ENCODE peak calls at places on chromosomes 13 and 19, in five cellular contexts. K is AG10803; G is brain microvascular endothelial cell; C is activated CD8-positive, alpha-beta T cell treated with anti-CD3 and anti-CD28 coated beads for 36 hours; N is CD8-positive, alpha-beta T cell. J is an unnamed sample.

GRCh38 chr19:51697169-51697776 is 4.1 kb downstream of the SPACA6 start:
- DNase-seq in K (no peak), G (no peak), C (no peak), N (no peak), J (peak)

GRCh38 chr19:30263719-30264440 is 108.3 kb upstream of the ZNF536 start:
- DNase-seq in K (peak), G (no peak), C (no peak), N (no peak), J (no peak)

GRCh38 chr19:21580818-21581217 is 75.4 kb downstream of the ZNF429 start:
- DNase-seq in K (no peak), G (no peak), C (no peak), N (no peak), J (no peak)

GRCh38 chr19:55251296-55252081 is 7.3 kb downstream of the PPP6R1 start:
- DNase-seq in K (no peak), G (peak), C (peak), N (peak), J (peak)

GRCh38 chr19:309206-309565 is 18.0 kb upstream of the PLPP2 start:
- DNase-seq in K (no peak), G (no peak), C (no peak), N (no peak), J (no peak)

GRCh38 chr13:114113961-114114360 is 18.5 kb downstream of the RASA3 start:
- DNase-seq in K (no peak), G (no peak), C (no peak), N (peak), J (no peak)

GRCh38 chr13:50809133-50810090 is 34.1 kb downstream of the DLEU7 start:
- DNase-seq in K (peak), G (no peak), C (no peak), N (no peak), J (no peak)

GRCh38 chr19:11405846-11406643 is 13.1 kb downstream of the RGL3 start:
- DNase-seq in K (no peak), G (no peak), C (peak), N (peak), J (peak)

GRCh38 chr19:43447655-43448054 is 17.8 kb downstream of the LYPD3 start:
- DNase-seq in K (no peak), G (no peak), C (no peak), N (no peak), J (no peak)

GRCh38 chr13:95112883-95113282 is 188.4 kb downstream of the ABCC4 start:
- DNase-seq in K (no peak), G (no peak), C (no peak), N (no peak), J (no peak)

GRCh38 chr13:36858285-36858684 is 39.3 kb downstream of the RFXAP start:
- DNase-seq in K (peak), G (no peak), C (no peak), N (no peak), J (peak)

GRCh38 chr19:35437152-35437951 is 10.7 kb upstream of the FFAR2 start:
- DNase-seq in K (no peak), G (no peak), C (no peak), N (no peak), J (no peak)

GRCh38 chr13:45224181-45224580 is 23.3 kb upstream of the KCTD4 start:
- DNase-seq in K (peak), G (peak), C (no peak), N (no peak), J (no peak)

GRCh38 chr19:1132625-1133383 is 29.0 kb downstream of the GPX4 start:
- DNase-seq in K (no peak), G (no peak), C (peak), N (peak), J (no peak)

GRCh38 chr19:1250374-1251232 is 2.2 kb downstream of the MIDN start:
- DNase-seq in K (peak), G (peak), C (peak), N (peak), J (peak)

GRCh38 chr13:33057019-33057785 is 41.0 kb downstream of the KL start:
- DNase-seq in K (peak), G (peak), C (no peak), N (no peak), J (peak)

GRCh38 chr13:44904982-44905381 is 84.3 kb downstream of the NUFIP1 start:
- DNase-seq in K (peak), G (peak), C (no peak), N (no peak), J (no peak)

GRCh38 chr13:114046447-114046846 is 72.6 kb upstream of the C13orf46 start:
- DNase-seq in K (no peak), G (no peak), C (no peak), N (no peak), J (no peak)

GRCh38 chr13:47897411-47898050 is 103.5 kb downstream of the SUCLA2 start:
- DNase-seq in K (peak), G (peak), C (no peak), N (no peak), J (no peak)

GRCh38 chr13:112994084-112994780 is 25.2 kb downstream of the MCF2L start:
- DNase-seq in K (no peak), G (no peak), C (no peak), N (no peak), J (no peak)

GRCh38 chr13:26529441-26529840 is 28.0 kb upstream of the WASF3 start:
- DNase-seq in K (peak), G (peak), C (peak), N (no peak), J (peak)

GRCh38 chr13:97492684-97493371 is 58.9 kb downstream of the RAP2A start:
- DNase-seq in K (no peak), G (no peak), C (no peak), N (no peak), J (no peak)

GRCh38 chr19:8302734-8303133 is 5.4 kb downstream of the CD320 start:
- DNase-seq in K (no peak), G (no peak), C (no peak), N (no peak), J (no peak)

GRCh38 chr19:47039239-47039874 is 9.1 kb downstream of the TMEM160 start:
- DNase-seq in K (no peak), G (no peak), C (no peak), N (no peak), J (no peak)

GRCh38 chr13:34164585-34164984 is 346.6 kb downstream of the RFC3 start:
- DNase-seq in K (no peak), G (no peak), C (no peak), N (no peak), J (no peak)

GRCh38 chr13:47545206-47545605 is 455.9 kb downstream of the SUCLA2 start:
- DNase-seq in K (peak), G (no peak), C (no peak), N (no peak), J (no peak)

GRCh38 chr19:29378543-29379105 is 147.2 kb upstream of the VSTM2B start:
- DNase-seq in K (no peak), G (no peak), C (no peak), N (no peak), J (no peak)

GRCh38 chr13:109697936-109698335 is 88.4 kb downstream of the IRS2 start:
- DNase-seq in K (no peak), G (no peak), C (no peak), N (no peak), J (no peak)

GRCh38 chr19:39310558-39311311 is 9.9 kb downstream of the LRFN1 start:
- DNase-seq in K (no peak), G (no peak), C (no peak), N (no peak), J (peak)

GRCh38 chr19:41384351-41384750 is 8.0 kb downstream of the TMEM91 start:
- DNase-seq in K (no peak), G (no peak), C (no peak), N (no peak), J (no peak)

DNA sequence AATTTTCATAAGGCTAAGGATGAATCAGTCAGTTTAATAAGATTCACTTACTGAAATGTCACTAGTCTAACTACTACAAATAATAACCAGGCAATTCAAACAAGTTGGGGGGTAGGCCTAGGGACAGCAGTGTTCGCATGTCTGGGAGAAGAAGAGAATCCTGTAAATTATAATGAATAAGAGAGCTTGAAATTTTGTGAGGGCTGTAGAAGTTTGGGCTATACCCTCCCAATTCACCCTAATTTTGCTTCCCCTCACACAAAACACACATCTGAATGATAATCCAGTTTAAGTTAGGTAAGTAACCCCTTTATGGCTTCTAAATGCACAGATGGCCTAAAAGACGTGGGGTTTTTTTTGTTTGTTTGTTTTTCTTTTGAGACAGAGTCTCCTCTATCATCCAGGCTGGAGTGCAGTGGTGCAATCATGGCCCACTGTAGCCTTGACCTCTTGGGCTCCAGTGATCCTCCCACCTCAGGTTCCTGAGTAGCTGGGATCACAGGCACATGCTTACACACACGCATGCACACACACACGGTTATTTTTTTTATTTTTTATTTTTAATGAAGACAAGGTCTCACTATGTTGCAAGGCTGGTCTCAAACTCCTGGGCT is 69.9 kb downstream of the TBC1D4 start:
- DNase-seq in K (no peak), G (no peak), C (no peak), N (no peak), J (no peak)
- TF ChIP-seq CTCF in K (no peak), G (no peak), C (no peak), N (no peak), J (no peak)

DNA sequence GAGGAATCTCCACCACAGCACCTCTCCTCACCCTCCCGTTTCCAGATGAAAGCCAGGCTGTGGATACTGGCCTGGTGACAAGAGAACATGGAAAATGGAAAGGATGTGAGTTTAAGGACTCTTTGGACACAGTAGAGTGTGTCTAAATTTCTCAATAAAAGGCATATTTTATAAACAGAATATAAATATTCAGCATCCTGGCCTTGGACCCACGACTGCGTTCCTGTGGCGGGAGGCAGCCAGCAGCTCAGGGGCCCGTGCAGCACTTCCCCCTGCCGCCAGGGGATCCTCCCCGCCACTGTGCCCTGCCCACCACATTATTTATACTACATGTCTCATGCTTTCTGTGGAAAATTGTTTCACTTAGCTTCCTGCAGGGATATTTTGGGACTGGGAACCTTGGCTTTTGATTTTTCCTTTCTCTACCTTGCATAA is 108.0 kb upstream of the SPATA13 start:
- DNase-seq in K (peak), G (no peak), C (no peak), N (no peak), J (no peak)
- TF ChIP-seq CTCF in K (peak), G (peak), C (no peak), N (no peak), J (no peak)

DNA sequence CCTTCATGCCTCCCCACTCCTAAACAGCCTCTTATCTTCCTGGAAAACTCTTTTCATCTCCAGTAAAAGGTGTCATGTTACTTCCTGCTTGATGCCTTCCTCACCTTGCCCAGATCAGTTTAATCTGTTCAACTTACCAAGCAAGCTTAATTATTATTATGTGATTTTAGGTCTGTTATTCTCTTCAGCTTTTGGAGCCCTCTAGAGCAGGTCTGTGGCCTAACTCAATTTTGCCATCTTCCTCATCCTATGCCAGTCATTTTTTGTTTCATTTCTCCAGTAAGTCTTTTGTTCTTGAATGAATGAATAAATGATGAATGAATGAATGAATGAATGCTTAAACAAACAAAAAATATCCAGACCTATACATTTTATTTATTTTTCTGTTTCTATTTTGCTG is 528.3 kb downstream of the DCT start:
- DNase-seq in K (peak), G (no peak), C (no peak), N (no peak), J (no peak)
- TF ChIP-seq CTCF in K (peak), G (peak), C (no peak), N (no peak), J (no peak)

GRCh38 chr19:6023085-6023682 is 45.2 kb upstream of the RANBP3 start:
- DNase-seq in K (peak), G (peak), C (no peak), N (no peak), J (no peak)

GRCh38 chr19:6023936-6024335 is 46.0 kb upstream of the RANBP3 start:
- DNase-seq in K (no peak), G (no peak), C (no peak), N (no peak), J (no peak)

GRCh38 chr19:6021878-6022569 is 44.1 kb upstream of the RANBP3 start:
- DNase-seq in K (peak), G (peak), C (peak), N (peak), J (peak)

GRCh38 chr19:6020972-6021805 is 43.2 kb upstream of the RANBP3 start:
- DNase-seq in K (no peak), G (no peak), C (no peak), N (no peak), J (no peak)

GRCh38 chr19:6022570-6023049 is 44.7 kb upstream of the RANBP3 start:
- DNase-seq in K (no peak), G (no peak), C (no peak), N (no peak), J (no peak)
- TF ChIP-seq CTCF in K (no peak), G (no peak), C (peak), N (peak), J (no peak)

GRCh38 chr13:23146811-23147245 is 34.0 kb upstream of the SGCG start:
- DNase-seq in K (no peak), G (no peak), C (no peak), N (no peak), J (no peak)

GRCh38 chr13:23147264-23147663 is 33.5 kb upstream of the SGCG start:
- DNase-seq in K (no peak), G (no peak), C (no peak), N (no peak), J (no peak)

GRCh38 chr13:23141964-23142363 is 38.8 kb upstream of the SGCG start:
- DNase-seq in K (no peak), G (no peak), C (no peak), N (no peak), J (no peak)

DNA sequence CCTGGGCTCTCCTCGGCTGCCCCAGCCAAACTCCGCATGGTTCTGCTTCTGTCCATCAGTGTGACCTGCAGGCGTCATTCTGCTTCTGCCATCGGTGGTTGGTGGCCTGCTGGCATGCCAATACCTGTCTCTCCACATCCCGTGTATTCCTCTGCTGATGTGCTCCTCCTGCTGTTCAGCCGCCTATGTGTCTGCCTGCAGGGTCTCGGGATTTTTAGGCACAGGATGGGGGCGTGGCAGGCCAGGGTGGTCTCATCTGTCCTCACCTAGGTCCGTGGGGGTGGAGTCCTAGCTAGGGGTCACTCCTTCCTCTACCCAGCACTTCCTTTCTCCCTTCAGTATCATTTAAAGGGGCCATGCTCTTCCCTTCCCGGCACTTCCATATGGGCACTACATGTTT is 33.0 kb upstream of the SGCG start:
- DNase-seq in K (no peak), G (no peak), C (no peak), N (no peak), J (no peak)
- TF ChIP-seq CTCF in K (no peak), G (no peak), C (no peak), N (no peak), J (no peak)

GRCh38 chr13:111092685-111093084 is 22.4 kb upstream of the ARHGEF7 start:
- DNase-seq in K (no peak), G (no peak), C (no peak), N (no peak), J (no peak)

GRCh38 chr13:111093634-111094033 is 21.5 kb upstream of the ARHGEF7 start:
- DNase-seq in K (no peak), G (no peak), C (no peak), N (no peak), J (no peak)

GRCh38 chr13:111095911-111096501 is 19.1 kb upstream of the ARHGEF7 start:
- DNase-seq in K (no peak), G (no peak), C (no peak), N (no peak), J (no peak)

GRCh38 chr13:111095031-111095840 is 19.9 kb upstream of the ARHGEF7 start:
- DNase-seq in K (no peak), G (no peak), C (no peak), N (no peak), J (no peak)

DNA sequence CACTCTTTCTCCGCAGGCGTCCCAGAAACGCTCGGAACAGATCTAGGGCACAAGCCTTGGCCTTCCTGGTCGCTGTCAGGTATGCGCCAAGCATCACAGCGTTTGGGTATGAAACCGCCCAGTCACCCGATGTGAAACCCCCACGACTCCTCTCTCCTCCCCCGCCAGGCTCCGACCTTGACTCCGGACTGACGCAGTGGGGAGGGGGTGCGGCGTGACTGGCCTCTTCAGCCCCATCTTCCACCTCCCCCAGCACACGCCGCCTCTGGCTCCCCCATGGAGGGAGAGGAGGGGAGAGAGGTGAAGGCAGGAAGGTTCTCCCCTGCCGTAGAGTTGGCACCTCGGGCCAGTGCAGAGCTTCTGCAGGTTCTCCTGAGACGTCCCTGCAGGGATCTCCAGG is 22.0 kb upstream of the ARHGEF7 start:
- DNase-seq in K (no peak), G (no peak), C (no peak), N (no peak), J (no peak)
- TF ChIP-seq CTCF in K (no peak), G (no peak), C (no peak), N (no peak), J (no peak)

DNA sequence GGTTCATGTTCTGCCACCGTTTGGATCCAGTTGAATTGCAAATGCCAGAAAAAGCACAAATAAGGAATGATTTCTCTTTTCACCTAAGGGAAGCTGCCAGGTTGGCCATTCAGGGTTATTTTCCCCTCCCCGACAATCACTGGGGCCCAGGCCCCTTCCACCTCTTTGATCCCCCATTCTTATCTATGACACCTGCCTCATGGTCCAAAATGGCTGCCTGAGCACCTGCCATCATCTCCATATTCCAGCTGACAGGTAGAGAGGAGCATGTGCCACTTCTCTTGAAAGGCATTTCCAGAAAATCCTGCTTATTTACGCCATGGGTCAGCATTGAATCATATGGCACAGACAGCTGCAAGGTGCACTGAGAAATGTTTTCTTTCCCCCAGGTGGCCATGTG is 15.7 kb downstream of the PTPRS start:
- DNase-seq in K (no peak), G (no peak), C (no peak), N (no peak), J (no peak)
- TF ChIP-seq CTCF in K (no peak), G (no peak), C (no peak), N (no peak), J (no peak)

GRCh38 chr13:70723732-70724131 is 615.5 kb upstream of the KLHL1 start:
- DNase-seq in K (no peak), G (peak), C (no peak), N (no peak), J (no peak)

GRCh38 chr13:70732611-70733010 is 624.4 kb upstream of the KLHL1 start:
- DNase-seq in K (no peak), G (no peak), C (no peak), N (no peak), J (no peak)

GRCh38 chr13:70729369-70729768 is 621.1 kb upstream of the KLHL1 start:
- DNase-seq in K (no peak), G (no peak), C (no peak), N (no peak), J (no peak)
- TF ChIP-seq CTCF in K (no peak), G (no peak), C (no peak), N (no peak), J (no peak)